ENCODE peak calls at places on chromosomes 5 and 9, in four cellular contexts. Z is HFF-Myc, G is NCI-H510A treated with DMSO at 0.1 percent for 48 hours, K is lower leg skin. M is an unnamed sample.

GRCh38 chr5:158435161-158435616 is 576.2 kb upstream of the CLINT1 start:
- DNase-seq in K (no peak), Z (no peak), G (no peak), M (no peak)

GRCh38 chr5:41193462-41194166 is 19.7 kb downstream of the C6 start:
- DNase-seq in K (peak), Z (no peak), G (no peak), M (peak)

GRCh38 chr5:103883143-103883542 is 320.6 kb upstream of the NUDT12 start:
- DNase-seq in K (no peak), G (no peak), Z (no peak), M (no peak)

GRCh38 chr5:55913396-55914140 is 62.4 kb downstream of the IL31RA start:
- DNase-seq in G (no peak), K (no peak), Z (no peak), M (no peak)

GRCh38 chr5:157941616-157942015 is 82.7 kb upstream of the CLINT1 start:
- DNase-seq in G (no peak), Z (no peak), K (no peak), M (no peak)

GRCh38 chr9:120308495-120308894 is 271.5 kb downstream of the CDK5RAP2 start:
- DNase-seq in K (no peak), G (peak), Z (no peak), M (no peak)

GRCh38 chr5:132262882-132263547 is 5.5 kb downstream of the PDLIM4 start:
- DNase-seq in G (no peak), K (no peak), Z (no peak), M (peak)

GRCh38 chr9:34502471-34503335 is 20.1 kb downstream of the ENHO start:
- DNase-seq in G (no peak), K (no peak), Z (no peak), M (no peak)

GRCh38 chr9:84379740-84380139 is 39.2 kb upstream of the SLC28A3 start:
- DNase-seq in K (no peak), Z (no peak), G (no peak), M (no peak)